ENCODE peak calls at places on chromosomes 13 and 19, in seven cellular contexts. One of them, this sample, is unnamed. For H3K4me1, the result is how much of the 10 kb centered on the place peaks cover.

GRCh38 chr13:84607614-84608013 is 725.3 kb upstream of the SLITRK1 start:
- DNase-seq in SK-N-SH: no peak
- DNase-seq in upper lobe of left lung: no peak
- DNase-seq in sigmoid colon: no peak
- DNase-seq in GM12878: no peak
- DNase-seq in esophagus muscularis mucosa: no peak
- DNase-seq in suprapubic skin: no peak
- DNase-seq in this sample: no peak

GRCh38 chr19:7783991-7784421 is 21.0 kb downstream of the CLEC4M start:
- DNase-seq in SK-N-SH: no peak
- DNase-seq in upper lobe of left lung: no peak
- DNase-seq in sigmoid colon: no peak
- DNase-seq in GM12878: no peak
- DNase-seq in esophagus muscularis mucosa: no peak
- DNase-seq in suprapubic skin: no peak
- DNase-seq in this sample: no peak

GRCh38 chr13:60654405-60654804 is 257.4 kb downstream of the TDRD3 start:
- DNase-seq in SK-N-SH: no peak
- DNase-seq in upper lobe of left lung: no peak
- DNase-seq in sigmoid colon: no peak
- DNase-seq in GM12878: no peak
- DNase-seq in esophagus muscularis mucosa: no peak
- DNase-seq in suprapubic skin: no peak
- DNase-seq in this sample: no peak

GRCh38 chr13:67080351-67080750 is 149.8 kb downstream of the PCDH9 start:
- DNase-seq in SK-N-SH: no peak
- DNase-seq in upper lobe of left lung: no peak
- DNase-seq in sigmoid colon: no peak
- DNase-seq in GM12878: no peak
- DNase-seq in esophagus muscularis mucosa: no peak
- DNase-seq in suprapubic skin: no peak
- DNase-seq in this sample: no peak

GRCh38 chr19:33418871-33419762 is 45.6 kb downstream of the CEBPG start:
- DNase-seq in SK-N-SH: no peak
- DNase-seq in upper lobe of left lung: no peak
- DNase-seq in sigmoid colon: no peak
- DNase-seq in GM12878: no peak
- DNase-seq in esophagus muscularis mucosa: no peak
- DNase-seq in suprapubic skin: no peak
- DNase-seq in this sample: no peak

GRCh38 chr19:35901055-35901644 is 810 bp upstream of the NFKBID start:
- DNase-seq in SK-N-SH: no peak
- DNase-seq in upper lobe of left lung: no peak
- DNase-seq in sigmoid colon: no peak
- DNase-seq in GM12878: no peak
- DNase-seq in esophagus muscularis mucosa: no peak
- DNase-seq in suprapubic skin: no peak
- DNase-seq in this sample: no peak

GRCh38 chr19:2582984-2583956 is 107.3 kb downstream of the GADD45B start:
- DNase-seq in SK-N-SH: no peak
- DNase-seq in upper lobe of left lung: no peak
- DNase-seq in sigmoid colon: peak
- DNase-seq in GM12878: no peak
- DNase-seq in esophagus muscularis mucosa: no peak
- DNase-seq in suprapubic skin: no peak
- DNase-seq in this sample: no peak

GRCh38 chr13:24627864-24628418 is 52.3 kb upstream of the ATP12A start:
- DNase-seq in SK-N-SH: no peak
- DNase-seq in upper lobe of left lung: no peak
- DNase-seq in sigmoid colon: no peak
- DNase-seq in GM12878: no peak
- DNase-seq in esophagus muscularis mucosa: no peak
- DNase-seq in suprapubic skin: no peak
- DNase-seq in this sample: no peak

GRCh38 chr13:32850311-32851052 is 165.7 kb upstream of the KL start:
- DNase-seq in SK-N-SH: no peak
- DNase-seq in upper lobe of left lung: no peak
- DNase-seq in sigmoid colon: no peak
- DNase-seq in GM12878: no peak
- DNase-seq in esophagus muscularis mucosa: peak
- DNase-seq in suprapubic skin: no peak
- DNase-seq in this sample: no peak

GRCh38 chr13:98370806-98371553 is 193.9 kb upstream of the RNF113B start:
- DNase-seq in SK-N-SH: no peak
- DNase-seq in upper lobe of left lung: no peak
- DNase-seq in sigmoid colon: peak
- DNase-seq in GM12878: no peak
- DNase-seq in esophagus muscularis mucosa: no peak
- DNase-seq in suprapubic skin: no peak
- DNase-seq in this sample: peak

GRCh38 chr13:44031555-44031954 is 151.9 kb downstream of the LACC1 start:
- DNase-seq in SK-N-SH: no peak
- DNase-seq in upper lobe of left lung: no peak
- DNase-seq in sigmoid colon: no peak
- DNase-seq in GM12878: no peak
- DNase-seq in esophagus muscularis mucosa: no peak
- DNase-seq in suprapubic skin: no peak
- DNase-seq in this sample: no peak

GRCh38 chr13:70729369-70729768 is 621.1 kb upstream of the KLHL1 start:
- DNase-seq in SK-N-SH: no peak
- DNase-seq in upper lobe of left lung: no peak
- DNase-seq in sigmoid colon: no peak
- DNase-seq in GM12878: no peak
- DNase-seq in esophagus muscularis mucosa: no peak
- DNase-seq in suprapubic skin: no peak
- DNase-seq in this sample: no peak

GRCh38 chr19:7068599-7068998 is 904 bp upstream of the ZNF557 start:
- DNase-seq in SK-N-SH: no peak
- DNase-seq in upper lobe of left lung: no peak
- DNase-seq in sigmoid colon: no peak
- DNase-seq in GM12878: no peak
- DNase-seq in esophagus muscularis mucosa: no peak
- DNase-seq in suprapubic skin: no peak
- DNase-seq in this sample: no peak

GRCh38 chr13:77507931-77508776 is 27.4 kb upstream of the SCEL start:
- DNase-seq in SK-N-SH: no peak
- DNase-seq in upper lobe of left lung: no peak
- DNase-seq in sigmoid colon: no peak
- DNase-seq in GM12878: no peak
- DNase-seq in esophagus muscularis mucosa: peak
- DNase-seq in suprapubic skin: no peak
- DNase-seq in this sample: no peak

GRCh38 chr13:98842074-98842473 is 89.6 kb upstream of the SLC15A1 start:
- DNase-seq in SK-N-SH: no peak
- DNase-seq in upper lobe of left lung: no peak
- DNase-seq in sigmoid colon: no peak
- DNase-seq in GM12878: no peak
- DNase-seq in esophagus muscularis mucosa: no peak
- DNase-seq in suprapubic skin: no peak
- DNase-seq in this sample: no peak

GRCh38 chr13:24076124-24076523 is 84.4 kb upstream of the SPATA13 start:
- DNase-seq in SK-N-SH: no peak
- DNase-seq in upper lobe of left lung: no peak
- DNase-seq in sigmoid colon: no peak
- DNase-seq in GM12878: no peak
- DNase-seq in esophagus muscularis mucosa: no peak
- DNase-seq in suprapubic skin: no peak
- DNase-seq in this sample: peak

GRCh38 chr19:57570707-57571106 is 8.0 kb downstream of the ZNF416 start:
- DNase-seq in SK-N-SH: no peak
- DNase-seq in upper lobe of left lung: no peak
- DNase-seq in sigmoid colon: no peak
- DNase-seq in GM12878: no peak
- DNase-seq in esophagus muscularis mucosa: no peak
- DNase-seq in suprapubic skin: no peak
- DNase-seq in this sample: no peak

GRCh38 chr13:31046711-31047279 is 114.3 kb downstream of the TEX26 start:
- DNase-seq in SK-N-SH: peak
- DNase-seq in upper lobe of left lung: peak
- DNase-seq in sigmoid colon: peak
- DNase-seq in GM12878: no peak
- DNase-seq in esophagus muscularis mucosa: no peak
- DNase-seq in suprapubic skin: peak
- DNase-seq in this sample: peak

GRCh38 chr19:40266912-40267600 is 18.1 kb downstream of the AKT2 start:
- DNase-seq in SK-N-SH: no peak
- DNase-seq in upper lobe of left lung: no peak
- DNase-seq in sigmoid colon: no peak
- DNase-seq in GM12878: no peak
- DNase-seq in esophagus muscularis mucosa: no peak
- DNase-seq in suprapubic skin: no peak
- DNase-seq in this sample: no peak

GRCh38 chr13:78589206-78589605 is 14.1 kb downstream of the POU4F1 start:
- DNase-seq in SK-N-SH: no peak
- DNase-seq in upper lobe of left lung: no peak
- DNase-seq in sigmoid colon: no peak
- DNase-seq in GM12878: no peak
- DNase-seq in esophagus muscularis mucosa: no peak
- DNase-seq in suprapubic skin: no peak
- DNase-seq in this sample: no peak

GRCh38 chr19:52007436-52007804 is 591 bp downstream of the ZNF615 start:
- DNase-seq in SK-N-SH: peak
- DNase-seq in upper lobe of left lung: no peak
- DNase-seq in sigmoid colon: no peak
- DNase-seq in GM12878: no peak
- DNase-seq in esophagus muscularis mucosa: no peak
- DNase-seq in suprapubic skin: no peak
- DNase-seq in this sample: no peak

GRCh38 chr13:66618702-66619101 is 611.4 kb downstream of the PCDH9 start:
- DNase-seq in SK-N-SH: peak
- DNase-seq in upper lobe of left lung: no peak
- DNase-seq in sigmoid colon: no peak
- DNase-seq in GM12878: no peak
- DNase-seq in esophagus muscularis mucosa: no peak
- DNase-seq in suprapubic skin: no peak
- DNase-seq in this sample: no peak

GRCh38 chr13:44068737-44069136 is 189.0 kb downstream of the LACC1 start:
- DNase-seq in SK-N-SH: no peak
- DNase-seq in upper lobe of left lung: no peak
- DNase-seq in sigmoid colon: no peak
- DNase-seq in GM12878: no peak
- DNase-seq in esophagus muscularis mucosa: no peak
- DNase-seq in suprapubic skin: no peak
- DNase-seq in this sample: no peak

GRCh38 chr13:28458604-28459003 is 36.3 kb downstream of the FLT1 start:
- DNase-seq in SK-N-SH: no peak
- DNase-seq in upper lobe of left lung: no peak
- DNase-seq in sigmoid colon: no peak
- DNase-seq in GM12878: no peak
- DNase-seq in esophagus muscularis mucosa: no peak
- DNase-seq in suprapubic skin: no peak
- DNase-seq in this sample: no peak
- TF ChIP-seq POLR2AphosphoS5 in SK-N-SH: no peak
- TF ChIP-seq POLR2AphosphoS5 in upper lobe of left lung: no peak
- TF ChIP-seq POLR2AphosphoS5 in sigmoid colon: no peak
- TF ChIP-seq POLR2AphosphoS5 in GM12878: no peak
- TF ChIP-seq POLR2AphosphoS5 in esophagus muscularis mucosa: no peak
- TF ChIP-seq POLR2AphosphoS5 in suprapubic skin: no peak
- TF ChIP-seq POLR2AphosphoS5 in this sample: no peak

GRCh38 chr19:13838943-13839192 is 38.1 kb upstream of the NANOS3 start:
- DNase-seq in SK-N-SH: peak
- DNase-seq in upper lobe of left lung: peak
- DNase-seq in sigmoid colon: no peak
- DNase-seq in GM12878: no peak
- DNase-seq in esophagus muscularis mucosa: no peak
- DNase-seq in suprapubic skin: peak
- DNase-seq in this sample: no peak
- H3K4me1 ChIP-seq in SK-N-SH: half or more
- H3K4me1 ChIP-seq in upper lobe of left lung: half or more
- H3K4me1 ChIP-seq in sigmoid colon: under half
- H3K4me1 ChIP-seq in GM12878: half or more
- H3K4me1 ChIP-seq in esophagus muscularis mucosa: half or more
- H3K4me1 ChIP-seq in suprapubic skin: half or more
- H3K4me1 ChIP-seq in this sample: half or more

DNA sequence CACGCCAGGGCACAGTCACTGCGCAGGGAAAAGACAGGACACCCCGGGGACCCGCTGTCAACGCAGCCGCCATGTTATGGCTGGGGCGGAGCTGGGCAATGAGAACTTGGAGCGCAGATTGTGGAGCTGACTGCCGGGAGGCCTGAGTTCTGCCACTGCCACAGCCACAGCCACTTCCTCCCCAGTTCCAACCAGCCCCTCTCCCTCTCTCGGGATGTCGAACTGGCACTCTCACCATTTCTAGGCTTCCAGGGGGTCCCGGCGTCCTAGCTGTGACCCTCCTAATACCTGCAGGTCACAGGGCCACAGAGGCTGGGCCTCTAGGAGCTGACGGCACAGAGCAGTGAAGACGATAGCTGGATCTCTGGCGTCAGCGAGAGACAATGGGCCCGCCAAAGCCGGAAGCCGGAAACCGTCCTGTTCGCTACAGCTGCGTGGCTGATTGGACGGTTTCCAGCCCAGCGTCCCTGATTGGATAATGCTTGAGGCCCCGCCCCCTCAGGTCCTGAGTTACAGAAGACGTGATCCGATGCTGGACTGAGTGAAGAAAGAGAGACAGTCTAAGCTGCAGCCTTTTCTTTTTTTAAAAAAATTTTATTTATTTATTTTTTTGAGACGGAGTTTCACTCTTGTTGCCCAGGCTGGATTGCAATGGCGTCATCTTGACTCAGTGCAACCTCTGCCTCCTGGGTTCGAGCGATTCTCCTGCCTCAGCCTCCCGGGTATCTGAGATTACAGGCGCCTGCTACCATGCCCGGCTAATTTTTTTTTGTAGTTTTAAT is at the start of gene ZNF506:
- DNase-seq in SK-N-SH: peak
- DNase-seq in upper lobe of left lung: peak
- DNase-seq in sigmoid colon: peak
- DNase-seq in GM12878: peak
- DNase-seq in esophagus muscularis mucosa: peak
- DNase-seq in suprapubic skin: peak
- DNase-seq in this sample: peak
- TF ChIP-seq EP300 in SK-N-SH: no peak
- TF ChIP-seq EP300 in upper lobe of left lung: no peak
- TF ChIP-seq EP300 in sigmoid colon: no peak
- TF ChIP-seq EP300 in GM12878: no peak
- TF ChIP-seq EP300 in esophagus muscularis mucosa: no peak
- TF ChIP-seq EP300 in suprapubic skin: no peak
- TF ChIP-seq EP300 in this sample: no peak

GRCh38 chr19:407501-408440 is 1.2 kb downstream of the C2CD4C start:
- DNase-seq in SK-N-SH: peak
- DNase-seq in upper lobe of left lung: peak
- DNase-seq in sigmoid colon: no peak
- DNase-seq in GM12878: no peak
- DNase-seq in esophagus muscularis mucosa: no peak
- DNase-seq in suprapubic skin: peak
- DNase-seq in this sample: no peak

GRCh38 chr19:406999-407491 is 1.9 kb downstream of the C2CD4C start:
- DNase-seq in SK-N-SH: peak
- DNase-seq in upper lobe of left lung: no peak
- DNase-seq in sigmoid colon: no peak
- DNase-seq in GM12878: no peak
- DNase-seq in esophagus muscularis mucosa: no peak
- DNase-seq in suprapubic skin: peak
- DNase-seq in this sample: no peak

GRCh38 chr19:403221-404036 is 5.5 kb downstream of the C2CD4C start:
- DNase-seq in SK-N-SH: peak
- DNase-seq in upper lobe of left lung: peak
- DNase-seq in sigmoid colon: no peak
- DNase-seq in GM12878: no peak
- DNase-seq in esophagus muscularis mucosa: no peak
- DNase-seq in suprapubic skin: peak
- DNase-seq in this sample: no peak

GRCh38 chr19:406121-406711 is 2.7 kb downstream of the C2CD4C start:
- DNase-seq in SK-N-SH: no peak
- DNase-seq in upper lobe of left lung: peak
- DNase-seq in sigmoid colon: no peak
- DNase-seq in GM12878: no peak
- DNase-seq in esophagus muscularis mucosa: no peak
- DNase-seq in suprapubic skin: peak
- DNase-seq in this sample: no peak

GRCh38 chr19:405138-405965 is 3.6 kb downstream of the C2CD4C start:
- DNase-seq in SK-N-SH: peak
- DNase-seq in upper lobe of left lung: no peak
- DNase-seq in sigmoid colon: no peak
- DNase-seq in GM12878: no peak
- DNase-seq in esophagus muscularis mucosa: no peak
- DNase-seq in suprapubic skin: peak
- DNase-seq in this sample: peak
- TF ChIP-seq POLR2AphosphoS5 in SK-N-SH: no peak
- TF ChIP-seq POLR2AphosphoS5 in upper lobe of left lung: no peak
- TF ChIP-seq POLR2AphosphoS5 in sigmoid colon: no peak
- TF ChIP-seq POLR2AphosphoS5 in GM12878: no peak
- TF ChIP-seq POLR2AphosphoS5 in esophagus muscularis mucosa: no peak
- TF ChIP-seq POLR2AphosphoS5 in suprapubic skin: no peak
- TF ChIP-seq POLR2AphosphoS5 in this sample: no peak

This sample was measured in transverse colon.